ENCODE peak calls at places on chromosomes 13 and 19, in four cellular contexts. One of them, this sample, is unnamed.

GRCh38 chr13:95246292-95247082 is 54.8 kb downstream of the ABCC4 start:
- DNase-seq in left lung: no peak
- DNase-seq in psoas muscle: no peak
- DNase-seq in progenitor cell of endocrine pancreas: no peak
- DNase-seq in this sample: no peak

GRCh38 chr13:36130168-36130541 is 1.0 kb downstream of the DCLK1 start:
- DNase-seq in progenitor cell of endocrine pancreas: no peak
- DNase-seq in left lung: no peak
- DNase-seq in psoas muscle: no peak
- DNase-seq in this sample: no peak

GRCh38 chr19:48490980-48491792 is 20.4 kb downstream of the LMTK3 start:
- DNase-seq in left lung: no peak
- DNase-seq in psoas muscle: peak; percentile 43
- DNase-seq in progenitor cell of endocrine pancreas: no peak
- DNase-seq in this sample: peak; percentile 77

GRCh38 chr19:11530432-11530831 is 1.5 kb upstream of the ECSIT start:
- DNase-seq in psoas muscle: peak; percentile 86
- DNase-seq in progenitor cell of endocrine pancreas: no peak
- DNase-seq in left lung: peak; percentile 67
- DNase-seq in this sample: peak; percentile 84

GRCh38 chr13:43787998-43788397 is 1.2 kb upstream of the ENOX1 start:
- DNase-seq in psoas muscle: no peak
- DNase-seq in left lung: no peak
- DNase-seq in progenitor cell of endocrine pancreas: no peak
- DNase-seq in this sample: peak; percentile 4

GRCh38 chr13:48232420-48233096 is 448 bp upstream of the ITM2B start:
- DNase-seq in progenitor cell of endocrine pancreas: no peak
- DNase-seq in psoas muscle: no peak
- DNase-seq in left lung: no peak
- DNase-seq in this sample: peak; percentile 51

GRCh38 chr13:44470623-44471562 is 97.3 kb downstream of the SERP2 start:
- DNase-seq in left lung: no peak
- DNase-seq in psoas muscle: no peak
- DNase-seq in progenitor cell of endocrine pancreas: no peak
- DNase-seq in this sample: peak; percentile 60

GRCh38 chr19:54160182-54160811 is 776 bp upstream of the LENG1 start:
- DNase-seq in psoas muscle: no peak
- DNase-seq in left lung: no peak
- DNase-seq in progenitor cell of endocrine pancreas: no peak
- DNase-seq in this sample: no peak

GRCh38 chr13:61954092-61954491 is 538.4 kb upstream of the PCDH20 start:
- DNase-seq in left lung: no peak
- DNase-seq in progenitor cell of endocrine pancreas: no peak
- DNase-seq in psoas muscle: no peak
- DNase-seq in this sample: peak; percentile 11

GRCh38 chr13:22880756-22881701 is 299.8 kb upstream of the SGCG start:
- DNase-seq in psoas muscle: no peak
- DNase-seq in progenitor cell of endocrine pancreas: no peak
- DNase-seq in left lung: no peak
- DNase-seq in this sample: no peak

GRCh38 chr13:59680429-59681024 is 483.2 kb downstream of the DIAPH3 start:
- DNase-seq in psoas muscle: no peak
- DNase-seq in progenitor cell of endocrine pancreas: no peak
- DNase-seq in left lung: no peak
- DNase-seq in this sample: peak; percentile 64

GRCh38 chr13:52851153-52851962 is 2.9 kb upstream of the PCDH8 start:
- DNase-seq in progenitor cell of endocrine pancreas: peak; percentile 29
- DNase-seq in psoas muscle: no peak
- DNase-seq in left lung: no peak
- DNase-seq in this sample: no peak

GRCh38 chr19:47891923-47892666 is 6.0 kb upstream of the SULT2A1 start:
- DNase-seq in psoas muscle: no peak
- DNase-seq in left lung: peak; percentile 25
- DNase-seq in progenitor cell of endocrine pancreas: no peak
- DNase-seq in this sample: peak; percentile 73

GRCh38 chr19:3710265-3710812 is 2.2 kb downstream of the TJP3 start:
- DNase-seq in left lung: peak; percentile 94
- DNase-seq in psoas muscle: peak; percentile 76
- DNase-seq in progenitor cell of endocrine pancreas: no peak
- DNase-seq in this sample: no peak

GRCh38 chr13:99296270-99296865 is 10.8 kb downstream of the GPR183 start:
- DNase-seq in psoas muscle: no peak
- DNase-seq in left lung: no peak
- DNase-seq in progenitor cell of endocrine pancreas: no peak
- DNase-seq in this sample: no peak

GRCh38 chr13:76556632-76557031 is 329.6 kb downstream of the KCTD12 start:
- DNase-seq in progenitor cell of endocrine pancreas: no peak
- DNase-seq in psoas muscle: no peak
- DNase-seq in left lung: no peak
- DNase-seq in this sample: no peak

GRCh38 chr13:21596722-21597121 is 7.2 kb downstream of the MICU2 start:
- DNase-seq in left lung: no peak
- DNase-seq in progenitor cell of endocrine pancreas: no peak
- DNase-seq in psoas muscle: no peak
- DNase-seq in this sample: no peak

GRCh38 chr13:44309771-44310767 is 63.6 kb upstream of the SERP2 start:
- DNase-seq in psoas muscle: peak; percentile 78
- DNase-seq in left lung: no peak
- DNase-seq in progenitor cell of endocrine pancreas: no peak
- DNase-seq in this sample: no peak

GRCh38 chr13:113527272-113527958 is 36.9 kb upstream of the DCUN1D2 start:
- DNase-seq in progenitor cell of endocrine pancreas: no peak
- DNase-seq in psoas muscle: no peak
- DNase-seq in left lung: no peak
- DNase-seq in this sample: no peak

GRCh38 chr19:41701401-41702075 is 6.9 kb upstream of the CEACAM5 start:
- DNase-seq in psoas muscle: no peak
- DNase-seq in left lung: no peak
- DNase-seq in progenitor cell of endocrine pancreas: no peak
- DNase-seq in this sample: peak; percentile 7

GRCh38 chr19:56995298-56995697 is 124.5 kb upstream of the USP29 start:
- DNase-seq in psoas muscle: no peak
- DNase-seq in progenitor cell of endocrine pancreas: no peak
- DNase-seq in left lung: no peak
- DNase-seq in this sample: no peak

GRCh38 chr19:2495130-2495641 is 19.3 kb downstream of the GADD45B start:
- DNase-seq in psoas muscle: peak; percentile 93
- DNase-seq in left lung: peak; percentile 90
- DNase-seq in progenitor cell of endocrine pancreas: no peak
- DNase-seq in this sample: no peak

GRCh38 chr13:75352641-75353327 is 129.2 kb downstream of the TBC1D4 start:
- DNase-seq in progenitor cell of endocrine pancreas: no peak
- DNase-seq in left lung: no peak
- DNase-seq in psoas muscle: no peak
- DNase-seq in this sample: no peak

GRCh38 chr13:33109801-33110200 is 93.6 kb downstream of the KL start:
- DNase-seq in psoas muscle: no peak
- DNase-seq in left lung: no peak
- DNase-seq in progenitor cell of endocrine pancreas: no peak
- DNase-seq in this sample: no peak

GRCh38 chr19:50567052-50567841 is 988 bp downstream of the LRRC4B start:
- DNase-seq in progenitor cell of endocrine pancreas: no peak
- DNase-seq in psoas muscle: no peak
- DNase-seq in left lung: no peak
- DNase-seq in this sample: no peak

GRCh38 chr13:106846571-106846970 is 278.6 kb upstream of the ARGLU1 start:
- DNase-seq in progenitor cell of endocrine pancreas: no peak
- DNase-seq in psoas muscle: no peak
- DNase-seq in left lung: no peak
- DNase-seq in this sample: no peak

GRCh38 chr13:33057019-33057785 is 41.0 kb downstream of the KL start:
- DNase-seq in psoas muscle: no peak
- DNase-seq in left lung: no peak
- DNase-seq in progenitor cell of endocrine pancreas: no peak
- DNase-seq in this sample: peak; percentile 7

GRCh38 chr13:109145631-109146030 is 516.2 kb downstream of the MYO16 start:
- DNase-seq in psoas muscle: no peak
- DNase-seq in left lung: no peak
- DNase-seq in progenitor cell of endocrine pancreas: no peak
- DNase-seq in this sample: peak; percentile 3

GRCh38 chr19:45752639-45753038 is 16.4 kb downstream of the SIX5 start:
- DNase-seq in left lung: no peak
- DNase-seq in psoas muscle: no peak
- DNase-seq in progenitor cell of endocrine pancreas: no peak
- DNase-seq in this sample: peak; percentile 64

This sample was measured in erythroblast.